ENCODE peak calls at places on chromosomes 4 and X, in six cellular contexts. One of them, this sample, is unnamed.

GRCh38 chrX:11257290-11257689 is 35.9 kb upstream of the AMELX start:
- DNase-seq in cardiac muscle cell: no peak
- DNase-seq in NCI-H1417: no peak
- DNase-seq in anterior cingulate cortex: no peak
- DNase-seq in stimulated activated CD4-positive, alpha-beta T cell treated with anti-CD3 and anti-CD28 coated beads, Interleukin-2, amount 100 ng/mL, for 24 hours: no peak
- DNase-seq in iris pigment epithelial cell: no peak
- DNase-seq in this sample: no peak

GRCh38 chr4:55169352-55169959 is 44.1 kb upstream of the KDR start:
- DNase-seq in NCI-H1417: peak
- DNase-seq in iris pigment epithelial cell: peak
- DNase-seq in cardiac muscle cell: no peak
- DNase-seq in anterior cingulate cortex: no peak
- DNase-seq in stimulated activated CD4-positive, alpha-beta T cell treated with anti-CD3 and anti-CD28 coated beads, Interleukin-2, amount 100 ng/mL, for 24 hours: no peak
- DNase-seq in this sample: no peak

GRCh38 chr4:185867770-185868169 is 55.8 kb upstream of the SORBS2 start:
- DNase-seq in iris pigment epithelial cell: no peak
- DNase-seq in stimulated activated CD4-positive, alpha-beta T cell treated with anti-CD3 and anti-CD28 coated beads, Interleukin-2, amount 100 ng/mL, for 24 hours: no peak
- DNase-seq in cardiac muscle cell: no peak
- DNase-seq in NCI-H1417: no peak
- DNase-seq in anterior cingulate cortex: no peak
- DNase-seq in this sample: no peak

GRCh38 chr4:156751486-156751885 is 220.1 kb downstream of the PDGFC start:
- DNase-seq in NCI-H1417: no peak
- DNase-seq in iris pigment epithelial cell: peak
- DNase-seq in stimulated activated CD4-positive, alpha-beta T cell treated with anti-CD3 and anti-CD28 coated beads, Interleukin-2, amount 100 ng/mL, for 24 hours: no peak
- DNase-seq in anterior cingulate cortex: no peak
- DNase-seq in cardiac muscle cell: peak
- DNase-seq in this sample: no peak

GRCh38 chr4:135098061-135098460 is 896.5 kb upstream of the PABPC4L start:
- DNase-seq in stimulated activated CD4-positive, alpha-beta T cell treated with anti-CD3 and anti-CD28 coated beads, Interleukin-2, amount 100 ng/mL, for 24 hours: no peak
- DNase-seq in anterior cingulate cortex: no peak
- DNase-seq in cardiac muscle cell: no peak
- DNase-seq in iris pigment epithelial cell: no peak
- DNase-seq in NCI-H1417: no peak
- DNase-seq in this sample: no peak

GRCh38 chrX:101595739-101596419 is 21.9 kb downstream of the ARMCX6 start:
- DNase-seq in anterior cingulate cortex: peak
- DNase-seq in NCI-H1417: peak
- DNase-seq in iris pigment epithelial cell: peak
- DNase-seq in stimulated activated CD4-positive, alpha-beta T cell treated with anti-CD3 and anti-CD28 coated beads, Interleukin-2, amount 100 ng/mL, for 24 hours: no peak
- DNase-seq in cardiac muscle cell: peak
- DNase-seq in this sample: no peak

GRCh38 chr4:22739933-22740332 is 47.2 kb downstream of the GBA3 start:
- DNase-seq in cardiac muscle cell: no peak
- DNase-seq in anterior cingulate cortex: no peak
- DNase-seq in iris pigment epithelial cell: no peak
- DNase-seq in stimulated activated CD4-positive, alpha-beta T cell treated with anti-CD3 and anti-CD28 coated beads, Interleukin-2, amount 100 ng/mL, for 24 hours: no peak
- DNase-seq in NCI-H1417: no peak
- DNase-seq in this sample: no peak

GRCh38 chrX:100409316-100410082 is 574 bp downstream of the PCDH19 start:
- DNase-seq in iris pigment epithelial cell: peak
- DNase-seq in NCI-H1417: no peak
- DNase-seq in stimulated activated CD4-positive, alpha-beta T cell treated with anti-CD3 and anti-CD28 coated beads, Interleukin-2, amount 100 ng/mL, for 24 hours: no peak
- DNase-seq in anterior cingulate cortex: no peak
- DNase-seq in cardiac muscle cell: no peak
- DNase-seq in this sample: no peak

GRCh38 chr4:78691971-78692814 is 84.0 kb upstream of the BMP2K start:
- DNase-seq in NCI-H1417: no peak
- DNase-seq in iris pigment epithelial cell: no peak
- DNase-seq in cardiac muscle cell: peak
- DNase-seq in anterior cingulate cortex: no peak
- DNase-seq in stimulated activated CD4-positive, alpha-beta T cell treated with anti-CD3 and anti-CD28 coated beads, Interleukin-2, amount 100 ng/mL, for 24 hours: no peak
- DNase-seq in this sample: peak

GRCh38 chr4:113675731-113676707 is 85.5 kb downstream of the CAMK2D start:
- DNase-seq in stimulated activated CD4-positive, alpha-beta T cell treated with anti-CD3 and anti-CD28 coated beads, Interleukin-2, amount 100 ng/mL, for 24 hours: no peak
- DNase-seq in anterior cingulate cortex: no peak
- DNase-seq in iris pigment epithelial cell: peak
- DNase-seq in NCI-H1417: no peak
- DNase-seq in cardiac muscle cell: peak
- DNase-seq in this sample: no peak

GRCh38 chr4:2412534-2412884 is 5.9 kb downstream of the ZFYVE28 start:
- DNase-seq in cardiac muscle cell: no peak
- DNase-seq in anterior cingulate cortex: no peak
- DNase-seq in iris pigment epithelial cell: no peak
- DNase-seq in NCI-H1417: peak
- DNase-seq in stimulated activated CD4-positive, alpha-beta T cell treated with anti-CD3 and anti-CD28 coated beads, Interleukin-2, amount 100 ng/mL, for 24 hours: peak
- DNase-seq in this sample: peak

GRCh38 chr4:17780461-17781071 is 855 bp downstream of the FAM184B start:
- DNase-seq in anterior cingulate cortex: no peak
- DNase-seq in stimulated activated CD4-positive, alpha-beta T cell treated with anti-CD3 and anti-CD28 coated beads, Interleukin-2, amount 100 ng/mL, for 24 hours: no peak
- DNase-seq in cardiac muscle cell: peak
- DNase-seq in iris pigment epithelial cell: no peak
- DNase-seq in NCI-H1417: peak
- DNase-seq in this sample: no peak

GRCh38 chrX:13094374-13094773 is 50.0 kb upstream of the FAM9C start:
- DNase-seq in cardiac muscle cell: no peak
- DNase-seq in NCI-H1417: peak
- DNase-seq in iris pigment epithelial cell: no peak
- DNase-seq in stimulated activated CD4-positive, alpha-beta T cell treated with anti-CD3 and anti-CD28 coated beads, Interleukin-2, amount 100 ng/mL, for 24 hours: no peak
- DNase-seq in anterior cingulate cortex: no peak
- DNase-seq in this sample: no peak

GRCh38 chrX:115047715-115048114 is 30.3 kb upstream of the IL13RA2 start:
- DNase-seq in anterior cingulate cortex: no peak
- DNase-seq in stimulated activated CD4-positive, alpha-beta T cell treated with anti-CD3 and anti-CD28 coated beads, Interleukin-2, amount 100 ng/mL, for 24 hours: no peak
- DNase-seq in iris pigment epithelial cell: peak
- DNase-seq in cardiac muscle cell: no peak
- DNase-seq in NCI-H1417: no peak
- DNase-seq in this sample: no peak

GRCh38 chrX:28229217-28229616 is 248.0 kb upstream of the DCAF8L1 start:
- DNase-seq in iris pigment epithelial cell: no peak
- DNase-seq in stimulated activated CD4-positive, alpha-beta T cell treated with anti-CD3 and anti-CD28 coated beads, Interleukin-2, amount 100 ng/mL, for 24 hours: no peak
- DNase-seq in anterior cingulate cortex: no peak
- DNase-seq in cardiac muscle cell: no peak
- DNase-seq in NCI-H1417: no peak
- DNase-seq in this sample: no peak

GRCh38 chr4:124290678-124291077 is 421.9 kb downstream of the ANKRD50 start:
- DNase-seq in cardiac muscle cell: no peak
- DNase-seq in NCI-H1417: no peak
- DNase-seq in anterior cingulate cortex: no peak
- DNase-seq in iris pigment epithelial cell: no peak
- DNase-seq in stimulated activated CD4-positive, alpha-beta T cell treated with anti-CD3 and anti-CD28 coated beads, Interleukin-2, amount 100 ng/mL, for 24 hours: no peak
- DNase-seq in this sample: no peak

GRCh38 chr4:17769406-17770174 is 11.8 kb downstream of the FAM184B start:
- DNase-seq in anterior cingulate cortex: no peak
- DNase-seq in cardiac muscle cell: peak
- DNase-seq in NCI-H1417: no peak
- DNase-seq in iris pigment epithelial cell: no peak
- DNase-seq in stimulated activated CD4-positive, alpha-beta T cell treated with anti-CD3 and anti-CD28 coated beads, Interleukin-2, amount 100 ng/mL, for 24 hours: no peak
- DNase-seq in this sample: no peak

GRCh38 chrX:72029473-72030411 is 102.0 kb downstream of the RTL5 start:
- DNase-seq in NCI-H1417: no peak
- DNase-seq in stimulated activated CD4-positive, alpha-beta T cell treated with anti-CD3 and anti-CD28 coated beads, Interleukin-2, amount 100 ng/mL, for 24 hours: no peak
- DNase-seq in anterior cingulate cortex: no peak
- DNase-seq in iris pigment epithelial cell: peak
- DNase-seq in cardiac muscle cell: peak
- DNase-seq in this sample: no peak

GRCh38 chr4:164204434-164204833 is 549.5 kb upstream of the SMIM31 start:
- DNase-seq in NCI-H1417: no peak
- DNase-seq in iris pigment epithelial cell: peak
- DNase-seq in cardiac muscle cell: peak
- DNase-seq in anterior cingulate cortex: no peak
- DNase-seq in stimulated activated CD4-positive, alpha-beta T cell treated with anti-CD3 and anti-CD28 coated beads, Interleukin-2, amount 100 ng/mL, for 24 hours: no peak
- DNase-seq in this sample: no peak

GRCh38 chrX:48833531-48834138 is 1.8 kb downstream of the PCSK1N start:
- DNase-seq in stimulated activated CD4-positive, alpha-beta T cell treated with anti-CD3 and anti-CD28 coated beads, Interleukin-2, amount 100 ng/mL, for 24 hours: no peak
- DNase-seq in anterior cingulate cortex: no peak
- DNase-seq in NCI-H1417: peak
- DNase-seq in iris pigment epithelial cell: no peak
- DNase-seq in cardiac muscle cell: no peak
- DNase-seq in this sample: no peak

GRCh38 chr4:147727476-147728028 is 4.3 kb upstream of the ARHGAP10 start:
- DNase-seq in cardiac muscle cell: no peak
- DNase-seq in NCI-H1417: no peak
- DNase-seq in anterior cingulate cortex: no peak
- DNase-seq in stimulated activated CD4-positive, alpha-beta T cell treated with anti-CD3 and anti-CD28 coated beads, Interleukin-2, amount 100 ng/mL, for 24 hours: no peak
- DNase-seq in iris pigment epithelial cell: no peak
- DNase-seq in this sample: no peak

GRCh38 chr4:153154010-153154975 is 50.0 kb upstream of the TRIM2 start:
- DNase-seq in stimulated activated CD4-positive, alpha-beta T cell treated with anti-CD3 and anti-CD28 coated beads, Interleukin-2, amount 100 ng/mL, for 24 hours: peak
- DNase-seq in NCI-H1417: peak
- DNase-seq in anterior cingulate cortex: no peak
- DNase-seq in cardiac muscle cell: peak
- DNase-seq in iris pigment epithelial cell: peak
- DNase-seq in this sample: no peak

GRCh38 chrX:72120798-72121197 is 10.9 kb downstream of the RTL5 start:
- DNase-seq in stimulated activated CD4-positive, alpha-beta T cell treated with anti-CD3 and anti-CD28 coated beads, Interleukin-2, amount 100 ng/mL, for 24 hours: no peak
- DNase-seq in anterior cingulate cortex: no peak
- DNase-seq in NCI-H1417: no peak
- DNase-seq in iris pigment epithelial cell: no peak
- DNase-seq in cardiac muscle cell: no peak
- DNase-seq in this sample: no peak

GRCh38 chrX:7346021-7346420 is 198.1 kb upstream of the PUDP start:
- DNase-seq in anterior cingulate cortex: no peak
- DNase-seq in cardiac muscle cell: no peak
- DNase-seq in stimulated activated CD4-positive, alpha-beta T cell treated with anti-CD3 and anti-CD28 coated beads, Interleukin-2, amount 100 ng/mL, for 24 hours: no peak
- DNase-seq in NCI-H1417: no peak
- DNase-seq in iris pigment epithelial cell: peak
- DNase-seq in this sample: no peak

GRCh38 chr4:4868506-4869379 is 9.3 kb downstream of the MSX1 start:
- DNase-seq in stimulated activated CD4-positive, alpha-beta T cell treated with anti-CD3 and anti-CD28 coated beads, Interleukin-2, amount 100 ng/mL, for 24 hours: no peak
- DNase-seq in iris pigment epithelial cell: no peak
- DNase-seq in cardiac muscle cell: no peak
- DNase-seq in NCI-H1417: no peak
- DNase-seq in anterior cingulate cortex: no peak
- DNase-seq in this sample: no peak

GRCh38 chr4:102640669-102641068 is 120.1 kb downstream of the MANBA start:
- DNase-seq in cardiac muscle cell: peak
- DNase-seq in NCI-H1417: no peak
- DNase-seq in stimulated activated CD4-positive, alpha-beta T cell treated with anti-CD3 and anti-CD28 coated beads, Interleukin-2, amount 100 ng/mL, for 24 hours: no peak
- DNase-seq in anterior cingulate cortex: no peak
- DNase-seq in iris pigment epithelial cell: peak
- DNase-seq in this sample: no peak

GRCh38 chr4:16516796-16517413 is 290.6 kb upstream of the TAPT1 start:
- DNase-seq in stimulated activated CD4-positive, alpha-beta T cell treated with anti-CD3 and anti-CD28 coated beads, Interleukin-2, amount 100 ng/mL, for 24 hours: no peak
- DNase-seq in NCI-H1417: peak
- DNase-seq in iris pigment epithelial cell: peak
- DNase-seq in cardiac muscle cell: peak
- DNase-seq in anterior cingulate cortex: peak
- DNase-seq in this sample: no peak

GRCh38 chr4:141142423-141142822 is 9.2 kb upstream of the RNF150 start:
- DNase-seq in stimulated activated CD4-positive, alpha-beta T cell treated with anti-CD3 and anti-CD28 coated beads, Interleukin-2, amount 100 ng/mL, for 24 hours: no peak
- DNase-seq in NCI-H1417: no peak
- DNase-seq in iris pigment epithelial cell: no peak
- DNase-seq in anterior cingulate cortex: no peak
- DNase-seq in cardiac muscle cell: peak
- DNase-seq in this sample: no peak

GRCh38 chr4:79700356-79700755 is 292.3 kb upstream of the GK2 start:
- DNase-seq in cardiac muscle cell: no peak
- DNase-seq in anterior cingulate cortex: no peak
- DNase-seq in stimulated activated CD4-positive, alpha-beta T cell treated with anti-CD3 and anti-CD28 coated beads, Interleukin-2, amount 100 ng/mL, for 24 hours: no peak
- DNase-seq in iris pigment epithelial cell: no peak
- DNase-seq in NCI-H1417: no peak
- DNase-seq in this sample: no peak

GRCh38 chr4:65983062-65983461 is 312.8 kb upstream of the EPHA5 start:
- DNase-seq in anterior cingulate cortex: no peak
- DNase-seq in cardiac muscle cell: peak
- DNase-seq in iris pigment epithelial cell: peak
- DNase-seq in stimulated activated CD4-positive, alpha-beta T cell treated with anti-CD3 and anti-CD28 coated beads, Interleukin-2, amount 100 ng/mL, for 24 hours: no peak
- DNase-seq in NCI-H1417: no peak
- DNase-seq in this sample: no peak

GRCh38 chrX:17590892-17591740 is 146.2 kb upstream of the SCML1 start:
- DNase-seq in anterior cingulate cortex: peak
- DNase-seq in cardiac muscle cell: peak
- DNase-seq in iris pigment epithelial cell: peak
- DNase-seq in stimulated activated CD4-positive, alpha-beta T cell treated with anti-CD3 and anti-CD28 coated beads, Interleukin-2, amount 100 ng/mL, for 24 hours: peak
- DNase-seq in NCI-H1417: peak
- DNase-seq in this sample: no peak

GRCh38 chrX:124388562-124388961 is 42.2 kb downstream of the SH2D1A start:
- DNase-seq in anterior cingulate cortex: peak
- DNase-seq in stimulated activated CD4-positive, alpha-beta T cell treated with anti-CD3 and anti-CD28 coated beads, Interleukin-2, amount 100 ng/mL, for 24 hours: peak
- DNase-seq in NCI-H1417: peak
- DNase-seq in cardiac muscle cell: peak
- DNase-seq in iris pigment epithelial cell: peak
- DNase-seq in this sample: peak

GRCh38 chr4:177250056-177250696 is 59.5 kb upstream of the NEIL3 start:
- DNase-seq in NCI-H1417: no peak
- DNase-seq in stimulated activated CD4-positive, alpha-beta T cell treated with anti-CD3 and anti-CD28 coated beads, Interleukin-2, amount 100 ng/mL, for 24 hours: peak
- DNase-seq in cardiac muscle cell: peak
- DNase-seq in anterior cingulate cortex: peak
- DNase-seq in iris pigment epithelial cell: peak
- DNase-seq in this sample: peak

GRCh38 chrX:16143968-16144367 is 20.6 kb downstream of the GRPR start:
- DNase-seq in anterior cingulate cortex: no peak
- DNase-seq in iris pigment epithelial cell: no peak
- DNase-seq in NCI-H1417: no peak
- DNase-seq in stimulated activated CD4-positive, alpha-beta T cell treated with anti-CD3 and anti-CD28 coated beads, Interleukin-2, amount 100 ng/mL, for 24 hours: no peak
- DNase-seq in cardiac muscle cell: no peak
- DNase-seq in this sample: no peak

GRCh38 chrX:12956704-12957541 is 18.0 kb upstream of the TMSB4X start:
- DNase-seq in stimulated activated CD4-positive, alpha-beta T cell treated with anti-CD3 and anti-CD28 coated beads, Interleukin-2, amount 100 ng/mL, for 24 hours: no peak
- DNase-seq in iris pigment epithelial cell: peak
- DNase-seq in NCI-H1417: no peak
- DNase-seq in cardiac muscle cell: peak
- DNase-seq in anterior cingulate cortex: no peak
- DNase-seq in this sample: peak

GRCh38 chrX:119757979-119758681 is at the start of gene SOWAHD:
- DNase-seq in stimulated activated CD4-positive, alpha-beta T cell treated with anti-CD3 and anti-CD28 coated beads, Interleukin-2, amount 100 ng/mL, for 24 hours: peak
- DNase-seq in cardiac muscle cell: no peak
- DNase-seq in anterior cingulate cortex: no peak
- DNase-seq in NCI-H1417: peak
- DNase-seq in iris pigment epithelial cell: no peak
- DNase-seq in this sample: peak

GRCh38 chrX:70386240-70386639 is 36.9 kb upstream of the GDPD2 start:
- DNase-seq in cardiac muscle cell: no peak
- DNase-seq in NCI-H1417: no peak
- DNase-seq in anterior cingulate cortex: no peak
- DNase-seq in stimulated activated CD4-positive, alpha-beta T cell treated with anti-CD3 and anti-CD28 coated beads, Interleukin-2, amount 100 ng/mL, for 24 hours: no peak
- DNase-seq in iris pigment epithelial cell: peak
- DNase-seq in this sample: no peak